ENCODE peak calls at places on chromosomes 12 and 14, in seven cellular contexts. One of them, this sample, is unnamed.

GRCh38 chr14:104134061-104134965 is 4.1 kb upstream of the KIF26A start:
- DNase-seq in uterus: no peak
- DNase-seq in breast epithelium: no peak
- DNase-seq in prostate gland: no peak
- DNase-seq in K562: no peak
- DNase-seq in lower leg skin: no peak
- DNase-seq in stomach: no peak
- DNase-seq in this sample: no peak

GRCh38 chr12:22039361-22039760 is 6.7 kb upstream of the CMAS start:
- DNase-seq in uterus: no peak
- DNase-seq in breast epithelium: no peak
- DNase-seq in prostate gland: no peak
- DNase-seq in K562: no peak
- DNase-seq in lower leg skin: no peak
- DNase-seq in stomach: no peak
- DNase-seq in this sample: no peak

GRCh38 chr14:41303506-41303905 is 303.2 kb upstream of the LRFN5 start:
- DNase-seq in uterus: no peak
- DNase-seq in breast epithelium: no peak
- DNase-seq in prostate gland: no peak
- DNase-seq in K562: no peak
- DNase-seq in lower leg skin: no peak
- DNase-seq in stomach: no peak
- DNase-seq in this sample: no peak

GRCh38 chr14:54981698-54982097 is 45.2 kb downstream of the WDHD1 start:
- DNase-seq in uterus: no peak
- DNase-seq in breast epithelium: no peak
- DNase-seq in prostate gland: no peak
- DNase-seq in K562: no peak
- DNase-seq in lower leg skin: no peak
- DNase-seq in stomach: no peak
- DNase-seq in this sample: no peak

GRCh38 chr12:263574-263973 is 938 bp upstream of the SLC6A13 start:
- DNase-seq in uterus: no peak
- DNase-seq in breast epithelium: no peak
- DNase-seq in prostate gland: no peak
- DNase-seq in K562: no peak
- DNase-seq in lower leg skin: no peak
- DNase-seq in stomach: no peak
- DNase-seq in this sample: no peak

GRCh38 chr14:50615566-50615965 is 52.5 kb downstream of the SAV1 start:
- DNase-seq in uterus: no peak
- DNase-seq in breast epithelium: no peak
- DNase-seq in prostate gland: no peak
- DNase-seq in K562: no peak
- DNase-seq in lower leg skin: no peak
- DNase-seq in stomach: no peak
- DNase-seq in this sample: no peak

GRCh38 chr12:64610660-64611429 is 550 bp downstream of the RASSF3 start:
- DNase-seq in uterus: peak; percentile 57
- DNase-seq in breast epithelium: no peak
- DNase-seq in prostate gland: peak; percentile 14
- DNase-seq in K562: peak; percentile 76
- DNase-seq in lower leg skin: peak; percentile 34
- DNase-seq in stomach: peak; percentile 69
- DNase-seq in this sample: peak; percentile 61

GRCh38 chr14:68576496-68577244 is 216.2 kb downstream of the ZFP36L1 start:
- DNase-seq in uterus: no peak
- DNase-seq in breast epithelium: no peak
- DNase-seq in prostate gland: no peak
- DNase-seq in K562: no peak
- DNase-seq in lower leg skin: no peak
- DNase-seq in stomach: no peak
- DNase-seq in this sample: peak; percentile 34

GRCh38 chr12:57280234-57281062 is 29.5 kb upstream of the STAC3 start:
- DNase-seq in uterus: peak; percentile 50
- DNase-seq in breast epithelium: no peak
- DNase-seq in prostate gland: peak; percentile 56
- DNase-seq in K562: peak; percentile 71
- DNase-seq in lower leg skin: peak; percentile 25
- DNase-seq in stomach: peak; percentile 39
- DNase-seq in this sample: peak; percentile 65

GRCh38 chr12:124680863-124681778 is 113.7 kb upstream of the NCOR2 start:
- DNase-seq in uterus: peak; percentile 73
- DNase-seq in breast epithelium: no peak
- DNase-seq in prostate gland: no peak
- DNase-seq in K562: peak; percentile 79
- DNase-seq in lower leg skin: peak; percentile 87
- DNase-seq in stomach: no peak
- DNase-seq in this sample: peak; percentile 92

DNA sequence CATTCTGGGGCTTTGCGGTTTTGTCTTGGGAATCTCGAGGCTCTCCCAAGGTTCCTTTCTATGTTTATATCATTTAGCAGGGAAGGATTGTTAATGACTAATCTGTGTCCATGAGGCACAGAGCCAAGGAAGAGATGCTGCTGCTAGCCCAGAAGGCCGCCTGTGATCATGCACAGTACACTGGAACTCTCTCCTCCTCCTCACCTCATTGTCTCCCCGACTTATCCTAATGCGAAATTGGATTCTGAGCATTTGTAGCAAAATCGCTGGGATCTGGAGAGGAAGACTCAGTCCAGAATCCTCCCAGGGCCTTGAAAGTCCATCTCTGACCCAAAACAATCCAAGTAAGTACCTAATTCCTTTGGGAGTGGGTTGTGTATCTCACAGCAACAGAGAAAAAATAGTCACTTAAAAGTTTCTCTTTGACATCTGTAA is at the start of gene NR1H4:
- DNase-seq in uterus: no peak
- DNase-seq in breast epithelium: no peak
- DNase-seq in prostate gland: no peak
- DNase-seq in K562: no peak
- DNase-seq in lower leg skin: no peak
- DNase-seq in stomach: no peak
- DNase-seq in this sample: peak; percentile 8
- TF ChIP-seq POLR2A in uterus: no peak
- TF ChIP-seq POLR2A in breast epithelium: no peak
- TF ChIP-seq POLR2A in prostate gland: no peak
- TF ChIP-seq POLR2A in K562: no peak
- TF ChIP-seq POLR2A in lower leg skin: no peak
- TF ChIP-seq POLR2A in stomach: no peak
- TF ChIP-seq POLR2A in this sample: no peak

GRCh38 chr12:26830358-26830757 is 2.6 kb downstream of the ITPR2 start:
- DNase-seq in uterus: no peak
- DNase-seq in breast epithelium: no peak
- DNase-seq in prostate gland: no peak
- DNase-seq in K562: no peak
- DNase-seq in lower leg skin: no peak
- DNase-seq in stomach: no peak
- DNase-seq in this sample: no peak

GRCh38 chr12:26830783-26831601 is 2.0 kb downstream of the ITPR2 start:
- DNase-seq in uterus: no peak
- DNase-seq in breast epithelium: no peak
- DNase-seq in prostate gland: no peak
- DNase-seq in K562: no peak
- DNase-seq in lower leg skin: peak; percentile 23
- DNase-seq in stomach: no peak
- DNase-seq in this sample: no peak

GRCh38 chr12:26833692-26834168 is 736 bp upstream of the ITPR2 start:
- DNase-seq in uterus: peak; percentile 29
- DNase-seq in breast epithelium: peak; percentile 56
- DNase-seq in prostate gland: peak; percentile 28
- DNase-seq in K562: peak; percentile 19
- DNase-seq in lower leg skin: peak; percentile 30
- DNase-seq in stomach: peak; percentile 55
- DNase-seq in this sample: no peak

GRCh38 chr12:26832817-26833691 is at the start of gene ITPR2:
- DNase-seq in uterus: peak; percentile 94
- DNase-seq in breast epithelium: peak; percentile 95
- DNase-seq in prostate gland: peak; percentile 94
- DNase-seq in K562: peak; percentile 97
- DNase-seq in lower leg skin: peak; percentile 91
- DNase-seq in stomach: peak; percentile 96
- DNase-seq in this sample: peak; percentile 93

GRCh38 chr12:26831959-26832816 is 806 bp downstream of the ITPR2 start:
- DNase-seq in uterus: peak; percentile 60
- DNase-seq in breast epithelium: peak; percentile 56
- DNase-seq in prostate gland: peak; percentile 71
- DNase-seq in K562: peak; percentile 73
- DNase-seq in lower leg skin: peak; percentile 51
- DNase-seq in stomach: peak; percentile 58
- DNase-seq in this sample: peak; percentile 58
- TF ChIP-seq POLR2A in uterus: no peak
- TF ChIP-seq POLR2A in breast epithelium: no peak
- TF ChIP-seq POLR2A in prostate gland: no peak
- TF ChIP-seq POLR2A in K562: peak; percentile 24
- TF ChIP-seq POLR2A in lower leg skin: no peak
- TF ChIP-seq POLR2A in stomach: no peak
- TF ChIP-seq POLR2A in this sample: no peak

DNA sequence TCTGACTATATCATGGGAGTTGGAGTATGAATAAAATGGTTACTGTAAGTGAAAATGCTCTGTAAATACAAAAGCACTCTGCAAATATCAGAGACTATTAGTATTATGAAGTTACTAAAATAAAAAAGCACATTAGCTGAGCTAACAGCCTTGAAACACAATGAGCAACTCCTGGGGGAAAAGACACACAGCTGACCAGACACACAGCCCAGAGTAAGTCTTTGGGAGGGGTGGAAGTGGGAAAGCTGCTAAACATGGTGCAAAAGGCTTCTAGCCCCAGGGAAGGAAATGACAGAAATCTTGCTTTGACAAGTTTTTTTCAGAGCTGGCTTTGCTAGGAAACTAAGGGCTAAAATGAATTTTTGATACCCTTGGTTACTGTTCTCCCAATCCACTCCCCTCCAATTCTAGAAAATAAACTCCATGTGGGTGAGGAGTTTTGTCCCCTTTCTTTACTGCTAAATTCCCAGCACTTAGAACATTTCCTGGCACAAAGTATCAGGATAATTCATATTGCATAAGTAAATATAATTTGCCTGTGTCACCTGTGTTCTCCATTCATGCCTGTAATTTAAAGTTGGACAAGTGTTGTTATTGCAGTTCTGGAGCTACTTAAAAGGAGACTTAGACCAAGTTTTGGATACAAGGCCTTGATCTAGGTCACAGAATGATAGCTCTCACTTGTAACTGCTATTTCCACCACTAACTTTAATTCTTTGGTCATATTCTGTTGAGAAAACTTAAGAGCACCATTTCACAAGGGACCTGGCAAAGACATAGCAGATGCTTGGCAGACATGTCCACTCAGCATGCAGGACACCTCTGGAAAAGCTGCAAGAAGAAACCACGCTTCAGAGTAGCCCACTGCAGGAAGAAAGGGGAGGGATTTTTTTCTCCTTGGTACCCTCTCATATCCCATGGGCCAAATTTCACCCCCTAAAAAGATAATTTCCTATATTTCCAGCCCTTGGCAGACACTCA is 19.0 kb upstream of the RAB3IP start:
- DNase-seq in uterus: no peak
- DNase-seq in breast epithelium: no peak
- DNase-seq in prostate gland: no peak
- DNase-seq in K562: no peak
- DNase-seq in lower leg skin: no peak
- DNase-seq in stomach: no peak
- DNase-seq in this sample: no peak
- TF ChIP-seq POLR2A in uterus: no peak
- TF ChIP-seq POLR2A in breast epithelium: no peak
- TF ChIP-seq POLR2A in prostate gland: no peak
- TF ChIP-seq POLR2A in K562: no peak
- TF ChIP-seq POLR2A in lower leg skin: no peak
- TF ChIP-seq POLR2A in stomach: no peak
- TF ChIP-seq POLR2A in this sample: no peak

GRCh38 chr12:53462935-53463334 is 11.0 kb downstream of the PCBP2 start:
- DNase-seq in uterus: no peak
- DNase-seq in breast epithelium: no peak
- DNase-seq in prostate gland: no peak
- DNase-seq in K562: no peak
- DNase-seq in lower leg skin: no peak
- DNase-seq in stomach: no peak
- DNase-seq in this sample: no peak
- TF ChIP-seq POLR2A in uterus: no peak
- TF ChIP-seq POLR2A in breast epithelium: no peak
- TF ChIP-seq POLR2A in prostate gland: no peak
- TF ChIP-seq POLR2A in K562: peak; percentile 28
- TF ChIP-seq POLR2A in lower leg skin: no peak
- TF ChIP-seq POLR2A in stomach: no peak
- TF ChIP-seq POLR2A in this sample: no peak

GRCh38 chr12:9869307-9870161 is at the start of gene CLEC2B:
- DNase-seq in uterus: no peak
- DNase-seq in breast epithelium: no peak
- DNase-seq in prostate gland: no peak
- DNase-seq in K562: no peak
- DNase-seq in lower leg skin: no peak
- DNase-seq in stomach: no peak
- DNase-seq in this sample: no peak
- TF ChIP-seq POLR2A in uterus: peak; percentile 24
- TF ChIP-seq POLR2A in breast epithelium: peak; percentile 11
- TF ChIP-seq POLR2A in prostate gland: peak; percentile 40
- TF ChIP-seq POLR2A in K562: no peak
- TF ChIP-seq POLR2A in lower leg skin: no peak
- TF ChIP-seq POLR2A in stomach: peak; percentile 31
- TF ChIP-seq POLR2A in this sample: no peak

GRCh38 chr12:121805800-121806555 is 2.2 kb downstream of the SETD1B start:
- DNase-seq in uterus: peak; percentile 23
- DNase-seq in breast epithelium: no peak
- DNase-seq in prostate gland: no peak
- DNase-seq in K562: peak; percentile 29
- DNase-seq in lower leg skin: no peak
- DNase-seq in stomach: no peak
- DNase-seq in this sample: no peak
- TF ChIP-seq POLR2A in uterus: no peak
- TF ChIP-seq POLR2A in breast epithelium: no peak
- TF ChIP-seq POLR2A in prostate gland: no peak
- TF ChIP-seq POLR2A in K562: no peak
- TF ChIP-seq POLR2A in lower leg skin: no peak
- TF ChIP-seq POLR2A in stomach: no peak
- TF ChIP-seq POLR2A in this sample: no peak

GRCh38 chr12:120110550-120111501 is 5.7 kb downstream of the RAB35 start:
- DNase-seq in uterus: no peak
- DNase-seq in breast epithelium: no peak
- DNase-seq in prostate gland: no peak
- DNase-seq in K562: no peak
- DNase-seq in lower leg skin: peak; percentile 59
- DNase-seq in stomach: peak; percentile 63
- DNase-seq in this sample: no peak
- TF ChIP-seq POLR2A in uterus: no peak
- TF ChIP-seq POLR2A in breast epithelium: no peak
- TF ChIP-seq POLR2A in prostate gland: no peak
- TF ChIP-seq POLR2A in K562: no peak
- TF ChIP-seq POLR2A in lower leg skin: no peak
- TF ChIP-seq POLR2A in stomach: no peak
- TF ChIP-seq POLR2A in this sample: no peak

GRCh38 chr14:23364604-23365352 is at the start of gene EFS:
- DNase-seq in uterus: peak; percentile 71
- DNase-seq in breast epithelium: no peak
- DNase-seq in prostate gland: peak; percentile 28
- DNase-seq in K562: no peak
- DNase-seq in lower leg skin: peak; percentile 41
- DNase-seq in stomach: no peak
- DNase-seq in this sample: no peak
- TF ChIP-seq POLR2A in uterus: peak; percentile 26
- TF ChIP-seq POLR2A in breast epithelium: no peak
- TF ChIP-seq POLR2A in prostate gland: no peak
- TF ChIP-seq POLR2A in K562: no peak
- TF ChIP-seq POLR2A in lower leg skin: no peak
- TF ChIP-seq POLR2A in stomach: no peak
- TF ChIP-seq POLR2A in this sample: no peak